ENCODE peak calls at places on chromosomes 7 and 10, in seven cellular contexts. P, N, O, X, H, M and E are unnamed samples.

GRCh38 chr10:3224241-3224640 is 51.7 kb upstream of the PITRM1 start:
- DNase-seq in P (no peak), N (no peak), O (no peak), X (no peak), H (no peak), M (no peak), E (no peak)

GRCh38 chr10:111030042-111030750 is 46.6 kb upstream of the ADRA2A start:
- DNase-seq in P (no peak), N (no peak), O (no peak), X (no peak), H (no peak), M (peak; percentile 20), E (no peak)

GRCh38 chr7:22302951-22303423 is 54.0 kb downstream of the RAPGEF5 start:
- DNase-seq in P (no peak), N (no peak), O (no peak), X (no peak), H (no peak), M (no peak), E (no peak)

GRCh38 chr10:126350216-126350992 is 37.9 kb downstream of the ADAM12 start:
- DNase-seq in P (no peak), N (peak; percentile 58), O (no peak), X (no peak), H (peak; percentile 8), M (no peak), E (no peak)

GRCh38 chr10:133441780-133442179 is 12.0 kb upstream of the SCART1 start:
- DNase-seq in P (no peak), N (peak; percentile 12), O (no peak), X (no peak), H (no peak), M (no peak), E (no peak)

GRCh38 chr10:80324891-80325364 is 31.6 kb downstream of the DYDC1 start:
- DNase-seq in P (no peak), N (no peak), O (no peak), X (no peak), H (no peak), M (no peak), E (no peak)

GRCh38 chr7:2904202-2904601 is 60.1 kb upstream of the GNA12 start:
- DNase-seq in P (no peak), N (no peak), O (no peak), X (no peak), H (no peak), M (no peak), E (peak; percentile 39)

GRCh38 chr10:130341325-130341724 is 205.1 kb downstream of the GLRX3 start:
- DNase-seq in P (peak; percentile 9), N (peak; percentile 74), O (peak; percentile 19), X (no peak), H (no peak), M (no peak), E (peak; percentile 23)

GRCh38 chr7:158284617-158285382 is 302.8 kb downstream of the PTPRN2 start:
- DNase-seq in P (no peak), N (no peak), O (no peak), X (no peak), H (no peak), M (no peak), E (no peak)

GRCh38 chr7:7032221-7032620 is 150.1 kb upstream of the C1GALT1 start:
- DNase-seq in P (no peak), N (no peak), O (no peak), X (no peak), H (no peak), M (no peak), E (no peak)

GRCh38 chr7:8719102-8719501 is 285.7 kb downstream of the NXPH1 start:
- DNase-seq in P (no peak), N (no peak), O (no peak), X (no peak), H (no peak), M (no peak), E (no peak)

GRCh38 chr7:41891967-41892755 is 189.3 kb upstream of the INHBA start:
- DNase-seq in P (no peak), N (peak; percentile 19), O (peak; percentile 14), X (no peak), H (no peak), M (no peak), E (no peak)

GRCh38 chr7:618539-619355 is 99.1 kb upstream of the PDGFA start:
- DNase-seq in P (no peak), N (no peak), O (no peak), X (peak; percentile 91), H (no peak), M (no peak), E (no peak)

GRCh38 chr10:10849306-10849705 is 168.4 kb upstream of the CELF2 start:
- DNase-seq in P (no peak), N (no peak), O (no peak), X (no peak), H (no peak), M (no peak), E (no peak)

GRCh38 chr7:13908667-13909382 is 80.6 kb downstream of the ETV1 start:
- DNase-seq in P (no peak), N (no peak), O (no peak), X (no peak), H (peak; percentile 68), M (no peak), E (no peak)

GRCh38 chr7:151754142-151754590 is 122.7 kb downstream of the PRKAG2 start:
- DNase-seq in P (peak; percentile 91), N (peak; percentile 85), O (peak; percentile 77), X (peak; percentile 89), H (peak; percentile 93), M (no peak), E (peak; percentile 93)

DNA sequence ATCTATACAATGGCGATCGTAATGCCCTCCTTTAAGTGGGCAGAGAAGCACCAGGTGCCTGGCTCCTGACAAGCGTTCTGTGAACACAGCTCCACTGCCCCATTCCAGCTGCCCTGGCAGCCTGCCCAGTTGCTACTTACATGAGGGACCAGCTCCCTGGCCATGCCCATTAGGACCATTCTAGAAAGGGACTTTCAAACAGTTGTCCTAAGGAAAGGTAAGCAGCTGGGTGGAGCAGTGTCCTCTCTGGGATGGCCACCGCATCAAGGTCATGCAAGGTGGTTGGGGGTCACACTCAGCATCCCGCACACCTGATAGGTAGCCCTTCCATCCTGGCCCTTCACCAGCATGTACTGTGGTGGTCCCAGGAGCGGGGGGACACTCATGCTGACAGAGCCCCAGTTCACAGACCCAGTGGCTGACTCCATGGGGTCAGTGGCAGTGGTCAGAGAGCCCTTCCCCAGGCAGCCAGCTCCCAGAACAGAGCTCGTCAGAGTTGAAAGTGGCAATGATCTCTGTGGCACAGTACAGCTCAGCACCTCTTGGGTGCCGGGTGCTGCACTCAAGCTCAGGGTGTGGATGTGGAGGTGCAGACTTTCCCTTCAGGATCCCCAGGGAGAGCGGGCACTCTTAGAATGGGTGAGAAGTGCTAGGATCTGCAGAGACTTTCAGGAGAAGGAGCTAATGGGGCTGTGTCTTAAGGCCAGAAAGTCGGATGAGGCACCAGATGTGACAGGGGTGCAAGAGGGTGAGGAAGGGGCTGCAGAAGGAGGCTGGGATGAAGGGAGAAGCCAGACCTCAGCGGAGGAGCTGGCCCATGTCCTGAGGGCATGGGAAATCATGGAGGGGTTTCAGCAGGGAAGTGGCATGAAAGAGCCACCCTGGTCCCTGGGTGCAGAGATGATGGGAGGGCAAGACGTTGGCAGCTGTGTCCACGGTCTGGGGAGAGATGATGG is 10.9 kb downstream of the MMRN2 start:
- DNase-seq in P (no peak), N (peak; percentile 75), O (no peak), X (no peak), H (no peak), M (no peak), E (no peak)
- TF ChIP-seq JUND in P (no peak), N (no peak), O (no peak), X (no peak), H (no peak), M (no peak), E (no peak)

GRCh38 chr7:98467570-98468312 is 66.9 kb upstream of the BAIAP2L1 start:
- DNase-seq in P (no peak), N (no peak), O (no peak), X (no peak), H (no peak), M (no peak), E (peak; percentile 35)
- TF ChIP-seq JUND in P (no peak), N (no peak), O (no peak), X (no peak), H (no peak), M (no peak), E (no peak)

DNA sequence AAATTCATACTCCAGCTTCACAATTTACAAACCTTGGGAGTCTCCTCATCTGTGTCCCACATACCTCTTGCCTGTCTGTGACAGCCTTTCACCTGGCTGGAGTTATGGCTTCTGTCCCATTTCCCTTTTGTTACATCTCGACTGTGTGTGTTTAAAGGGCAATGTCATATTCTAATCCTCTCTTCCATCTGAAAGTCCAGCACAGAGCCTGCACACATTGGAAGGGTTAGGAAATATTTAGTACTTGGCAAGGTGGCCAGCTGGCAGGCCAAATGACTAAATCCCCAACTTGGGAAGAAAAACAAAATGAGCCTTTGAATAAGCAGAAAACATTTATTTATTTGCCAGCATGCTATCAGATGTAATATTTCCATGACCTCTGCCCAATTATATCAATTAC is 120.1 kb upstream of the STK17A start:
- DNase-seq in P (no peak), N (no peak), O (no peak), X (no peak), H (no peak), M (no peak), E (no peak)
- TF ChIP-seq JUND in P (no peak), N (no peak), O (no peak), X (no peak), H (no peak), M (no peak), E (no peak)

GRCh38 chr10:101215397-101216206 is 13.7 kb downstream of the LBX1 start:
- DNase-seq in P (no peak), N (peak; percentile 27), O (no peak), X (no peak), H (no peak), M (no peak), E (no peak)

GRCh38 chr10:101217450-101218281 is 11.6 kb downstream of the LBX1 start:
- DNase-seq in P (no peak), N (peak; percentile 88), O (peak; percentile 43), X (peak; percentile 35), H (no peak), M (no peak), E (peak; percentile 61)

GRCh38 chr10:101218423-101219136 is 10.7 kb downstream of the LBX1 start:
- DNase-seq in P (no peak), N (peak; percentile 47), O (no peak), X (no peak), H (no peak), M (no peak), E (no peak)

GRCh38 chr10:101216207-101216607 is 13.1 kb downstream of the LBX1 start:
- DNase-seq in P (no peak), N (peak; percentile 26), O (no peak), X (no peak), H (no peak), M (no peak), E (no peak)

GRCh38 chr10:101216631-101217425 is 12.4 kb downstream of the LBX1 start:
- DNase-seq in P (no peak), N (no peak), O (no peak), X (no peak), H (no peak), M (no peak), E (no peak)
- TF ChIP-seq JUND in P (no peak), N (no peak), O (no peak), X (no peak), H (no peak), M (no peak), E (no peak)

DNA sequence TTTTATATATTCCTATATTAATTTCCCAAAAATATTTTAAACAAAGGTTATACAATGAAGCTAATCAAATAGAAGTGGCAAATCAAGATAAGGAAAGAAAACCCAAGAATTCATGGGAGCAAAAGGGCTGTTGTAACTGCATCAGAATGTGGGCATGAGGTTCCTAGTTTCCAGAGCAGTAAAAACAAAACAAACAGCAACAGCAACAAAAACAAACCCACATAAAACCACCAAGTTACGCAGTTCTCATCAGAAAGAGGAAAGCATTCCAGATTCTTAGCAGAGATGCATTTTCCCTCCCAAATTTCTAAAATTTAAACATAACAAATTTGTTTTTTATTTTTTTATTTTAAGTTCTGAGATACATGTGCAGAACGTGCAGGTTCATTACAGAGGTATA is 34.8 kb upstream of the MSMB start:
- DNase-seq in P (no peak), N (no peak), O (no peak), X (no peak), H (no peak), M (no peak), E (peak; percentile 53)
- TF ChIP-seq JUND in P (no peak), N (no peak), O (no peak), X (no peak), H (no peak), M (no peak), E (no peak)